ENCODE peak calls at places on chromosomes 3 and 15, in six cellular contexts. K is ovary, X is transverse colon, H is uterus, M is psoas muscle, I is endodermal cell. S is an unnamed sample.

GRCh38 chr15:93265046-93265658 is 176.1 kb upstream of the RGMA start:
- DNase-seq in K (no peak), X (no peak), H (no peak), M (no peak), I (no peak), S (no peak)

GRCh38 chr15:62021991-62022600 is 38.2 kb downstream of the VPS13C start:
- DNase-seq in K (no peak), X (no peak), H (no peak), M (no peak), I (no peak), S (no peak)

GRCh38 chr3:48431224-48432029 is 1.5 kb upstream of the PLXNB1 start:
- DNase-seq in K (peak; percentile 17), X (peak; percentile 6), H (no peak), M (no peak), I (no peak), S (no peak)

GRCh38 chr3:45664558-45664957 is 24.6 kb upstream of the SACM1L start:
- DNase-seq in K (no peak), X (peak; percentile 53), H (no peak), M (no peak), I (no peak), S (no peak)

GRCh38 chr3:17151598-17152373 is 267.0 kb downstream of the PLCL2 start:
- DNase-seq in K (no peak), X (peak; percentile 44), H (no peak), M (peak; percentile 21), I (no peak), S (no peak)

GRCh38 chr3:174973465-174973864 is 114.3 kb downstream of the NAALADL2 start:
- DNase-seq in K (no peak), X (no peak), H (no peak), M (no peak), I (no peak), S (no peak)

GRCh38 chr3:64684715-64685261 is 3.0 kb downstream of the ADAMTS9 start:
- DNase-seq in K (peak; percentile 79), X (peak; percentile 34), H (peak; percentile 81), M (peak; percentile 37), I (peak; percentile 87), S (no peak)

GRCh38 chr15:52183562-52184173 is 7.5 kb downstream of the GNB5 start:
- DNase-seq in K (peak; percentile 61), X (peak; percentile 19), H (no peak), M (no peak), I (peak; percentile 85), S (no peak)

GRCh38 chr3:186322761-186323160 is 39.3 kb downstream of the DGKG start:
- DNase-seq in K (no peak), X (no peak), H (no peak), M (no peak), I (no peak), S (no peak)

GRCh38 chr3:130528120-130528519 is 11.1 kb downstream of the COL6A6 start:
- DNase-seq in K (no peak), X (no peak), H (no peak), M (no peak), I (no peak), S (no peak)

GRCh38 chr15:29538110-29538509 is 268.5 kb upstream of the NSMCE3 start:
- DNase-seq in K (no peak), X (peak; percentile 27), H (no peak), M (no peak), I (no peak), S (no peak)

GRCh38 chr15:73002509-73002908 is 49.8 kb upstream of the NEO1 start:
- DNase-seq in K (no peak), X (no peak), H (no peak), M (no peak), I (no peak), S (peak; percentile 46)

GRCh38 chr3:15333099-15333956 is 942 bp upstream of the SH3BP5 start:
- DNase-seq in K (peak; percentile 66), X (no peak), H (no peak), M (no peak), I (no peak), S (no peak)

GRCh38 chr3:165852710-165853109 is 15.5 kb upstream of the BCHE start:
- DNase-seq in K (no peak), X (no peak), H (no peak), M (no peak), I (no peak), S (no peak)

GRCh38 chr3:9915252-9916141 is 1.4 kb upstream of the IL17RC start:
- DNase-seq in K (peak; percentile 79), X (peak; percentile 77), H (peak; percentile 78), M (peak; percentile 76), I (peak; percentile 88), S (no peak)

GRCh38 chr3:151319613-151320012 is 3.0 kb upstream of the GPR87 start:
- DNase-seq in K (no peak), X (no peak), H (no peak), M (no peak), I (no peak), S (no peak)

GRCh38 chr15:92861742-92862141 is 38.4 kb upstream of the CHD2 start:
- DNase-seq in K (no peak), X (no peak), H (no peak), M (no peak), I (no peak), S (no peak)

GRCh38 chr3:124963755-124964154 is 29.2 kb upstream of the MUC13 start:
- DNase-seq in K (no peak), X (peak; percentile 54), H (no peak), M (no peak), I (no peak), S (no peak)

GRCh38 chr3:150168694-150169093 is 198.0 kb upstream of the PFN2 start:
- DNase-seq in K (no peak), X (no peak), H (peak; percentile 16), M (peak; percentile 56), I (no peak), S (no peak)

GRCh38 chr3:56887402-56888025 is 85.8 kb upstream of the ARHGEF3 start:
- DNase-seq in K (no peak), X (no peak), H (no peak), M (no peak), I (no peak), S (no peak)

GRCh38 chr3:189573004-189573403 is 58.2 kb upstream of the TP63 start:
- DNase-seq in K (no peak), X (no peak), H (no peak), M (no peak), I (no peak), S (no peak)

DNA sequence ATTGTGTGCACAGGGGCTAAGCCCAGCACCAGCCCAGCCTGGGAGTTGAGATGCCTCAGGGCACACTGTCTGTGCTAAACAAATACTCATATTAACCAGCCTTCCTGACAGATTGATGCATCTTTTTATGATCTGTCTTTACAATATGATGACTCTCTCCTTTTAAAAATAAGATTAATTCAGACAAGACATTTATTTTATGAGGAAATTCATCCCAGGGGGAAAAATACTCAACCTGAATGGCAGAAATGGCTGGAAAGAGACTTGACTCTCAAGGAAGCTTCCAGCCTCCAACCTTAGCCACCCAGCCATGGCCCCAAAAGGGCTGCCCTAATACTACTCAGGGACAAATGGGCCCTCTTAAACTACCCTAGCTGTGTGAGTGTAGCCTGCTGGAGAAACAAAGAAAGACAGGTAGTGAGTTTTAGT is 46.9 kb downstream of the NOX5 start:
- DNase-seq in K (no peak), X (no peak), H (no peak), M (no peak), I (no peak), S (no peak)
- TF ChIP-seq CTCF in K (no peak), X (no peak), H (no peak), M (no peak), I (peak; percentile 60), S (no peak)

GRCh38 chr3:184230081-184230602 is 757 bp downstream of the VWA5B2 start:
- DNase-seq in K (no peak), X (no peak), H (no peak), M (no peak), I (peak; percentile 69), S (no peak)
- H3K4me3 ChIP-seq in K (peak overlapping the region; percentile 27), X (peak overlapping the region; percentile 11), H (peak overlapping the region; percentile 44), M (peak overlapping the region; percentile 59), I (no peak overlapping the region), S (no peak overlapping the region)

GRCh38 chr3:133474251-133474801 is 74.5 kb downstream of the BFSP2 start:
- DNase-seq in K (peak; percentile 46), X (no peak), H (peak; percentile 69), M (peak; percentile 57), I (no peak), S (peak; percentile 74)
- H3K36me3 ChIP-seq in K (no peaks in the 10 kb centered on the region), X (no peaks in the 10 kb centered on the region), H (no peaks in the 10 kb centered on the region), M (no peaks in the 10 kb centered on the region), I (no peaks in the 10 kb centered on the region), S (no peaks in the 10 kb centered on the region)

GRCh38 chr15:64732156-64732860 is 43.1 kb downstream of the RBPMS2 start:
- DNase-seq in K (no peak), X (no peak), H (no peak), M (no peak), I (no peak), S (no peak)
- TF ChIP-seq CTCF in K (no peak), X (no peak), H (no peak), M (no peak), I (no peak), S (no peak)

GRCh38 chr3:127595303-127595702 is 2.9 kb upstream of the MCM2 start:
- DNase-seq in K (no peak), X (no peak), H (no peak), M (no peak), I (no peak), S (no peak)

GRCh38 chr3:127600749-127601456 is 2.7 kb downstream of the MCM2 start:
- DNase-seq in K (no peak), X (no peak), H (no peak), M (no peak), I (no peak), S (no peak)

GRCh38 chr3:127604035-127604434 is 5.8 kb downstream of the MCM2 start:
- DNase-seq in K (no peak), X (no peak), H (no peak), M (no peak), I (no peak), S (no peak)

GRCh38 chr3:127597020-127597771 is 1.0 kb upstream of the MCM2 start:
- DNase-seq in K (no peak), X (no peak), H (no peak), M (no peak), I (no peak), S (no peak)

GRCh38 chr3:127598841-127599570 is 795 bp downstream of the MCM2 start:
- DNase-seq in K (no peak), X (no peak), H (no peak), M (no peak), I (no peak), S (no peak)
- H3K4me3 ChIP-seq in K (no peak overlapping the region), X (no peak overlapping the region), H (peak overlapping the region; percentile 42), M (peak overlapping the region; percentile 68), I (peak overlapping the region; percentile 92), S (peak overlapping the region; percentile 58)

S was measured in BJ.